ENCODE peak calls at places on chromosomes 16 and 17, in ten cellular contexts. K is GM12865, L is cardiac fibroblast, D is upper lobe of right lung, S is body of pancreas, U is kidney, N is Peyer's patch, T is MCF 10A, B is transverse colon, X is thoracic aorta. A is an unnamed sample.

GRCh38 chr17:43570518-43570928 is 24.4 kb upstream of the ETV4 start:
- DNase-seq in T (peak), K (no peak), X (no peak), N (no peak), S (no peak), L (peak), B (no peak), D (no peak), U (no peak), A (peak)

GRCh38 chr16:2912330-2913199 is 834 bp downstream of the FLYWCH1 start:
- DNase-seq in T (peak), N (peak), L (peak), D (peak), S (peak), K (peak), U (no peak), X (no peak), B (peak), A (peak)

GRCh38 chr17:27247071-27247957 is 46.6 kb upstream of the WSB1 start:
- DNase-seq in U (peak), L (peak), X (no peak), T (peak), D (peak), K (no peak), N (peak), S (peak), B (peak), A (peak)

GRCh38 chr16:87552772-87553171 is 49.5 kb upstream of the JPH3 start:
- DNase-seq in B (no peak), X (no peak), N (no peak), L (no peak), D (no peak), K (no peak), T (peak), S (no peak), U (no peak), A (no peak)

GRCh38 chr16:30901201-30902069 is 5.0 kb downstream of the CTF1 start:
- DNase-seq in X (no peak), N (no peak), B (no peak), S (no peak), L (peak), K (no peak), T (no peak), D (no peak), U (no peak), A (no peak)

GRCh38 chr17:60390223-60390622 is 1.7 kb downstream of the USP32 start:
- DNase-seq in B (no peak), N (no peak), S (peak), L (peak), K (peak), D (no peak), T (peak), U (peak), X (no peak), A (peak)

GRCh38 chr17:76966486-76967181 is 98.4 kb downstream of the MGAT5B start:
- DNase-seq in T (no peak), N (no peak), D (no peak), X (no peak), K (no peak), U (peak), B (no peak), S (no peak), L (no peak), A (no peak)

GRCh38 chr16:1371054-1371978 is 19.6 kb downstream of the GNPTG start:
- DNase-seq in S (no peak), N (no peak), U (peak), K (no peak), B (no peak), D (no peak), X (no peak), T (no peak), L (no peak), A (no peak)

GRCh38 chr17:67312265-67312664 is 54.1 kb downstream of the PSMD12 start:
- DNase-seq in T (no peak), X (no peak), B (no peak), K (no peak), L (no peak), N (no peak), D (no peak), U (no peak), S (no peak), A (no peak)

GRCh38 chr17:73228748-73229236 is 32.9 kb downstream of the CPSF4L start:
- DNase-seq in N (peak), D (no peak), K (peak), X (peak), L (peak), T (peak), B (peak), U (no peak), S (peak), A (peak)

GRCh38 chr16:59046335-59046734 is 312.2 kb upstream of the GOT2 start:
- DNase-seq in N (no peak), T (no peak), L (no peak), U (no peak), D (no peak), X (no peak), B (no peak), S (no peak), K (no peak), A (peak)

GRCh38 chr16:86243571-86244154 is 266.7 kb upstream of the FOXF1 start:
- DNase-seq in T (no peak), L (no peak), X (no peak), D (no peak), B (no peak), S (no peak), K (no peak), U (peak), N (no peak), A (no peak)

GRCh38 chr17:1797323-1797722 is 32.4 kb downstream of the SMYD4 start:
- DNase-seq in U (no peak), D (no peak), S (no peak), X (no peak), B (no peak), K (no peak), T (no peak), L (no peak), N (no peak), A (no peak)

GRCh38 chr17:75820411-75821080 is 23.7 kb downstream of the UNC13D start:
- DNase-seq in U (no peak), L (no peak), B (no peak), N (no peak), X (no peak), S (no peak), K (no peak), D (no peak), T (no peak), A (no peak)

GRCh38 chr16:68144008-68144407 is 58.8 kb downstream of the NFATC3 start:
- DNase-seq in L (no peak), K (no peak), U (no peak), X (no peak), D (no peak), T (no peak), B (no peak), N (no peak), S (no peak), A (no peak)

GRCh38 chr17:64658931-64659330 is 3.2 kb downstream of the SMURF2 start:
- DNase-seq in D (no peak), B (no peak), X (no peak), L (peak), S (no peak), K (no peak), N (no peak), T (peak), U (no peak), A (peak)

GRCh38 chr17:46046957-46047356 is 47.9 kb downstream of the STH start:
- DNase-seq in D (no peak), B (no peak), L (peak), S (no peak), T (no peak), N (no peak), U (no peak), K (no peak), X (no peak), A (no peak)

GRCh38 chr17:15348030-15348429 is 6.6 kb upstream of the TEKT3 start:
- DNase-seq in D (no peak), S (no peak), U (no peak), X (no peak), N (peak), B (peak), T (peak), L (no peak), K (no peak), A (peak)

GRCh38 chr16:25009822-25010221 is 5.3 kb downstream of the ARHGAP17 start:
- DNase-seq in L (no peak), S (no peak), T (no peak), K (no peak), D (peak), U (no peak), N (peak), B (no peak), X (no peak), A (peak)

GRCh38 chr16:66414891-66415290 is 12.2 kb upstream of the BEAN1 start:
- DNase-seq in D (no peak), K (no peak), L (peak), X (no peak), U (no peak), N (no peak), B (no peak), S (no peak), T (no peak), A (peak)

GRCh38 chr17:46773676-46774075 is 44.8 kb downstream of the WNT3 start:
- DNase-seq in U (no peak), T (no peak), L (no peak), B (no peak), N (peak), K (no peak), D (no peak), S (no peak), X (no peak), A (no peak)

GRCh38 chr16:53632526-53632925 is 71.1 kb downstream of the RPGRIP1L start:
- DNase-seq in B (no peak), X (no peak), K (no peak), S (no peak), U (no peak), D (no peak), L (no peak), N (no peak), T (no peak), A (no peak)

GRCh38 chr16:87457051-87457611 is 35.7 kb downstream of the ZCCHC14 start:
- DNase-seq in S (peak), K (no peak), N (no peak), L (peak), T (no peak), B (no peak), X (no peak), D (peak), U (no peak), A (peak)

GRCh38 chr17:10042589-10043244 is 137.6 kb upstream of the RCVRN start:
- DNase-seq in N (no peak), U (no peak), T (no peak), L (no peak), X (no peak), B (no peak), S (no peak), D (no peak), K (no peak), A (no peak)

GRCh38 chr17:21352221-21352980 is 23.8 kb upstream of the KCNJ12 start:
- DNase-seq in D (peak), B (peak), N (peak), L (no peak), T (no peak), S (no peak), X (no peak), U (peak), K (no peak), A (no peak)

GRCh38 chr17:21351366-21352065 is 24.6 kb upstream of the KCNJ12 start:
- DNase-seq in L (no peak), T (no peak), X (no peak), K (no peak), D (peak), B (peak), S (no peak), N (peak), U (peak), A (no peak)

GRCh38 chr17:21353326-21354010 is 22.7 kb upstream of the KCNJ12 start:
- DNase-seq in T (no peak), L (peak), K (no peak), N (no peak), X (no peak), S (no peak), U (peak), D (peak), B (no peak), A (no peak)

GRCh38 chr17:21354796-21355385 is 21.3 kb upstream of the KCNJ12 start:
- DNase-seq in L (no peak), N (no peak), S (no peak), U (peak), D (no peak), T (no peak), K (no peak), B (no peak), X (no peak), A (no peak)

GRCh38 chr17:21352981-21353265 is 23.2 kb upstream of the KCNJ12 start:
- DNase-seq in K (no peak), B (no peak), S (no peak), D (peak), U (peak), N (peak), T (no peak), L (no peak), X (no peak), A (no peak)
- TF ChIP-seq CTCF in K (no peak), B (no peak), S (no peak), D (no peak), U (no peak), N (no peak), T (no peak), L (no peak), X (no peak), A (no peak)

GRCh38 chr16:82016268-82016667 is 5.0 kb upstream of the SDR42E1 start:
- DNase-seq in D (no peak), N (no peak), L (peak), T (peak), K (no peak), U (no peak), B (no peak), X (no peak), S (peak), A (no peak)
- TF ChIP-seq CTCF in D (peak), N (no peak), L (peak), T (peak), K (peak), U (peak), B (peak), X (no peak), S (peak), A (peak)

GRCh38 chr17:13616031-13616430 is 14.3 kb upstream of the HS3ST3A1 start:
- DNase-seq in L (no peak), K (no peak), B (no peak), U (no peak), S (no peak), T (no peak), D (no peak), N (no peak), X (no peak), A (no peak)

GRCh38 chr17:13619462-13619861 is 17.7 kb upstream of the HS3ST3A1 start:
- DNase-seq in U (no peak), T (no peak), N (no peak), D (no peak), K (no peak), S (no peak), B (no peak), L (no peak), X (no peak), A (no peak)
- TF ChIP-seq CTCF in U (no peak), T (no peak), N (no peak), D (no peak), K (no peak), S (no peak), B (no peak), L (no peak), X (no peak), A (no peak)

DNA sequence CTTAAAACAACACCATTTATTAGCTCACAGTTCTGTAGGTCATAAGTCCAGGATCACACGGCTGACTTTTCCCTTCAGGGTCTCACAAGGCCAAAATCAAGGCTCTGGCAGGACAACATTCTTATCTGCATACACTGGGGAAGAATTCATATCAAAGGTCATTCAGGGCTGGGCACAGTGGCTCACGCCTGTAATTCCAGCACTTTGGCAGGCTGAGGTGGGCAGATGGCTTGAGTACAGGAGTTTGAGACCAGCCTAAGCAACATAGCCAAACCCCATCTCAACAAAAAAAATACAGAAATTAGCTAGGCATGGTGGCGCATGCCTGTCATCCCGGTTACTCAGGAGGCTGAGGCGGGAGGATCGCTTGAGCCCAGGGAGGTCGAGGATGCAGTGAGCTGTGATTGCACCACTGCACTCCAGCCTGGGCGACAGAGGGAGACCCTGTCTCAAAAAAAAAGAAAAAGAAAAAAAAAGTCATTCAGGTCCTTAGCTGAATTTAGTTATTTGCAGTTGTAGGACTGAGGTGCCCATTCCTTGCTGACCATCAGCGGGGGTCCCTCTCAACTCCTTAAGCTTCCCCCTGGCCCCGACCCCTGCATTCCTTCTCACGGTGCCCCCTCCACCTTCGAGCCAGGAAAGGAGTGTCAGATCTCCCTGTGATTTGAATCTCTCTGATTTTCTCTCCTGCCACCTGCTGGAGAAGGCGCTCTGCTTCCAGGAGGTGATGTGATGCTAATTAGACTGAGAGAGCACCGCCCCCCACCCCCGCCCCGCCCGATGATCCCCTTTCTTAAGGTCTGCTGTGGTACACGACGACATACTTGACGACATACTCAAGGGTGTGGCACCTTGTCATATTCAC is 91.8 kb upstream of the CLEC18A start:
- DNase-seq in K (peak), L (no peak), S (peak), B (peak), X (no peak), N (peak), U (no peak), D (no peak), T (peak), A (no peak)
- TF ChIP-seq CTCF in K (peak), L (peak), S (peak), B (peak), X (peak), N (no peak), U (peak), D (peak), T (peak), A (peak)